ENCODE peak calls at places on chromosomes 5 and 9, in ten cellular contexts. R is body of pancreas, T is GM23338, Z is endodermal cell, S is caudate nucleus, V is MM.1S, F is IMR-90, O is ovary, J is WERI-Rb-1, C is H9. E is an unnamed sample.

GRCh38 chr9:9352877-9353481 is 1259.8 kb downstream of the PTPRD start:
- DNase-seq in F (no peak), Z (no peak), T (peak; percentile 49), O (no peak), R (no peak), J (no peak), S (no peak), V (no peak), C (no peak), E (no peak)

GRCh38 chr9:15287309-15287708 is 19.7 kb downstream of the TTC39B start:
- DNase-seq in O (no peak), J (no peak), Z (no peak), R (no peak), C (no peak), S (no peak), V (no peak), T (no peak), F (no peak), E (no peak)

GRCh38 chr9:106712279-106712678 is 150.7 kb upstream of the ZNF462 start:
- DNase-seq in T (no peak), O (no peak), J (no peak), C (no peak), S (no peak), Z (no peak), F (no peak), V (no peak), R (no peak), E (no peak)

GRCh38 chr9:25876248-25876647 is 198.0 kb upstream of the TUSC1 start:
- DNase-seq in O (no peak), Z (no peak), R (no peak), F (no peak), T (no peak), C (no peak), J (no peak), V (no peak), S (no peak), E (no peak)

GRCh38 chr5:2507611-2508010 is 243.9 kb downstream of the IRX2 start:
- DNase-seq in R (no peak), S (no peak), C (no peak), O (no peak), V (no peak), F (no peak), J (no peak), Z (no peak), T (no peak), E (no peak)

GRCh38 chr9:127140181-127140580 is 17.7 kb upstream of the ANGPTL2 start:
- DNase-seq in V (no peak), F (no peak), S (no peak), Z (no peak), J (peak; percentile 4), C (no peak), O (peak; percentile 12), R (no peak), T (no peak), E (no peak)

GRCh38 chr9:116837038-116837998 is 150.2 kb downstream of the TRIM32 start:
- DNase-seq in C (peak; percentile 43), V (no peak), Z (peak; percentile 72), S (no peak), F (no peak), T (peak; percentile 28), R (no peak), J (peak; percentile 56), O (no peak), E (no peak)

GRCh38 chr9:18869725-18870124 is 163.3 kb downstream of the SAXO1 start:
- DNase-seq in T (no peak), J (no peak), V (no peak), C (no peak), O (no peak), S (no peak), F (no peak), Z (no peak), R (no peak), E (no peak)

GRCh38 chr5:60903356-60903755 is 41.5 kb downstream of the ERCC8 start:
- DNase-seq in C (no peak), S (no peak), T (no peak), O (no peak), R (no peak), F (no peak), J (no peak), V (no peak), Z (no peak), E (no peak)

GRCh38 chr5:175381116-175381515 is 62.9 kb downstream of the DRD1 start:
- DNase-seq in C (no peak), R (no peak), J (no peak), S (no peak), T (no peak), Z (no peak), F (no peak), O (no peak), V (no peak), E (no peak)

GRCh38 chr5:175383350-175383749 is 60.6 kb downstream of the DRD1 start:
- DNase-seq in C (no peak), Z (no peak), F (no peak), T (peak; percentile 27), R (no peak), V (no peak), S (no peak), J (no peak), O (no peak), E (no peak)

GRCh38 chr5:175380701-175381100 is 63.3 kb downstream of the DRD1 start:
- DNase-seq in S (no peak), Z (no peak), R (no peak), T (no peak), F (no peak), C (no peak), J (no peak), O (no peak), V (no peak), E (no peak)

GRCh38 chr5:175379867-175380266 is 64.1 kb downstream of the DRD1 start:
- DNase-seq in J (no peak), O (no peak), T (no peak), C (no peak), S (no peak), F (no peak), Z (no peak), R (no peak), V (no peak), E (no peak)

DNA sequence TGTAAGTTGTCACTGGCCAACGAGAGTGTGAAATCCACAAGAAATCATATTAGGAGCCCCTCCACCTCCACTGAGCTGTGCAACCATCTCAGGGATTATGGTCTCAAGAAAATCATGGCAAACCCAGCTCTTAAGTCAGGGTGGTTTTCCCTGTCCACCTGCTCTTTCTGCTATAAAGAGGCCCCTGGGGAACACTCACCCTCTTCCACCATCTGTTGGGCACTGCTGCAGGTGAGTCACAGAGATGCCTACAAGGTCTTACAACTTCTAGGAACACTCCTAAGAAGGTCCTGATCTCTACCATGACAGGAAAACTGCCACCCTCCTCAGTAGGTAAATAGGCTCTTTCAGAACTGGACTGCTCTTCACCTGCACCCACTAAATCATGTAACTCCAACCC is 61.8 kb downstream of the DRD1 start:
- DNase-seq in F (no peak), O (no peak), C (no peak), V (no peak), S (no peak), Z (no peak), R (no peak), T (no peak), J (no peak), E (no peak)
- H3K27ac ChIP-seq in F (no peak overlapping the region), O (no peak overlapping the region), C (no peak overlapping the region), V (no peak overlapping the region), S (no peak overlapping the region), Z (no peak overlapping the region), R (no peak overlapping the region), T (no peak overlapping the region), J (no peak overlapping the region), E (no peak overlapping the region)

DNA sequence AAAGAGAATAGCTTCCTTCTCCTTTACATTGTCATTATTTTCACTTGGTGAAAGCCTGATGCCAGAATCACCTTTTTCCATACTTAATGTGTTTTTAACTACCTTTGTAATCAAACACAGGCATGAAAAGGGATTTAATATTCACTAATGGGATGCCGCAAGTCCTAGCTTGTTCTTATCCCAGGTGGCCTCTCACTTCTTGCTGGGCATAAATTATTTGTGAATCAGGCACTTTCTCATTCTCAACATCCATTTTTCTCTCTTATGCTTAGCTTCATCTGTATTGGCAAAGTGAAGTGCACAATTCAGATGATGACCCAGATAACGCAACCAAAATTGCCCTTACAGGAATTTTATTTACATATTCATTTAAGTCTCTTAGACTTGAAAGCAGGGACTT is 10.9 kb downstream of the ACTL7B start:
- DNase-seq in T (no peak), S (no peak), J (no peak), O (no peak), V (no peak), F (no peak), R (no peak), Z (no peak), C (no peak), E (no peak)
- H3K27ac ChIP-seq in T (no peak overlapping the region), S (no peak overlapping the region), J (peak overlapping the region; percentile 78), O (no peak overlapping the region), V (no peak overlapping the region), F (no peak overlapping the region), R (no peak overlapping the region), Z (no peak overlapping the region), C (no peak overlapping the region), E (no peak overlapping the region)

DNA sequence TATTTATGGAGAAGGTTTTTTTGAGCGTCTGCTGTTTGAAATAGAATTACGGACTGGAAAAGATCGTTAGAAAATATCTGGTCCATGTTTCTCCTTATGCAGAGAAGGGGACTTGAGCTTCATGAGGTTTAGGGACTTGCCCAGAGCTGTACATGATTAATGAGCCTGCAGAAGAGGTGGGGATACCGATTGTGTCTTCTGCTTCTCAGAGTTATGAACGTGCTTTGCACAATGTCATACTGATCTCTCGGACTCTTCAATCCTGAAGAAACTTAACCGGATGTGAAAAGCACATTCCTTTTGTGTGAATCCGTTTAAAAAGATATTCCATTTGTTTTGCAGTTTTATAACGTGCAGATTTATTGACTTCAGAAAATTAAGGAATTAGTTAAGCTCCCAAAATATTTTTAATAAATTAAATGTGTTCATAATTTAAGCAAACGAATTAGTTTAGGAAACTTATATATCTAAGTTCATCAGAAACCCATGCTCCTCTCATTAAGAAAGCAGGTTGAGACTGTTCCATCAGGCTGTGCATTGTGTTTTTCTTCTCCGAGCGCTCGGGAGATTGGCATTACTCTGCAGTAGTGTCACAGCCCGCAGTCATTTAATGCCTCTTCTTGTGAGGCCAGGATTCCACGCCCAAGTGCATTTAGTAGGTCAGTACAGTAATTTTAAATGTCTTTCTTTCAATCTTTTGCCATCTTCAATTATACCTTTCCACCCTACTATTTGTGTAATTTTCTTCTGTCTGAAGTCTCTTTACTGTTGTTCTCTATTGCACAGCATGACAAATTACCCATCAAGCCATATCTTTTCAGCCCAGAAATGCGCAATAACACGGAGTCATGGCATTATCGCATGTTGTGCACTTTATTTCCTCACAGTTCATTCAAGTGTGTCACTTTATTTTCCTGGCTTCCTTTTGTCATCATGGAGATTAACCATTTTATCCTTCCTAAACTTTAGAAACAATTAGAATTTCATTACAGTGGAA is 40.9 kb upstream of the MEF2C start:
- DNase-seq in R (no peak), F (no peak), C (no peak), O (no peak), T (no peak), J (no peak), Z (no peak), V (no peak), S (no peak), E (no peak)
- H3K27ac ChIP-seq in R (no peak overlapping the region), F (no peak overlapping the region), C (no peak overlapping the region), O (no peak overlapping the region), T (no peak overlapping the region), J (no peak overlapping the region), Z (no peak overlapping the region), V (no peak overlapping the region), S (no peak overlapping the region), E (no peak overlapping the region)

DNA sequence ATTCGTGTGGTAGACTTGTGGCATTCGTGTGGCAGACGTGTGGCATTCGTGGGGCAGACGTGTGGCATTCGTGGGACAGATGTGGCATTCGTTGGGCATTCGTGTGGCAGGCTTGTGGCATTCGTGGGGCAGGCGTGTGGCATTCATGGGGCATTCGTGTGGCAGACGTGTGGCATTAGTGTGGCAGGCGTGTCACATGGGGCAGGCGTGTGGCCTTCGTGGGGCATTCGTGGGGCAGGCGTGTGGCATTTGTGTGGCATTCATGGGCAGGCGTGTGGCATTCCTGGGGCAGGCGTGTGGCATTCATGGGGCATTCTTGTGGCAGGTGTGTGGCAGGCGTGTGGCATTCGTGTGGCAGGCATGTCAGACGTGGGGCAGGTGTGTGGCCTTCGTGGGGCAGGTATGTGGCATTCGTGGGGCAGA is 106.0 kb downstream of the EHMT1 start:
- DNase-seq in F (no peak), J (no peak), S (no peak), C (no peak), O (no peak), V (no peak), R (no peak), T (no peak), Z (no peak), E (no peak)
- H3K27ac ChIP-seq in F (no peak overlapping the region), J (no peak overlapping the region), S (no peak overlapping the region), C (no peak overlapping the region), O (no peak overlapping the region), V (no peak overlapping the region), R (no peak overlapping the region), T (no peak overlapping the region), Z (no peak overlapping the region), E (no peak overlapping the region)

E was measured in lower lobe of right lung.